ENCODE peak calls at places on chromosomes 2 and 18, in nine cellular contexts. A is GM23248, Y is D341Med, W is anterior cingulate cortex, S is dermis blood vessel endothelial cell, H is MCF 10A, V is frontal cortex, M is breast epithelium, K is renal cortical epithelial cell. F is an unnamed sample.

GRCh38 chr18:23718243-23718720 is 29.0 kb downstream of the LAMA3 start:
- DNase-seq in S (peak; percentile 45), W (no peak), A (peak; percentile 88), H (peak; percentile 83), Y (no peak), K (peak; percentile 86), V (no peak), M (no peak), F (no peak)

GRCh38 chr2:24824966-24825882 is 32.0 kb downstream of the CENPO start:
- DNase-seq in V (no peak), W (no peak), S (peak; percentile 24), K (no peak), Y (peak; percentile 43), H (peak; percentile 34), M (no peak), A (no peak), F (no peak)

GRCh38 chr18:36179562-36180334 is 7.5 kb upstream of the MOCOS start:
- DNase-seq in W (no peak), S (peak; percentile 61), M (peak; percentile 73), A (peak; percentile 67), K (peak; percentile 51), V (no peak), Y (no peak), H (peak; percentile 90), F (peak; percentile 30)

GRCh38 chr2:215319500-215319899 is 7.6 kb downstream of the ATIC start:
- DNase-seq in M (no peak), Y (no peak), A (no peak), W (no peak), H (no peak), K (no peak), S (no peak), V (no peak), F (no peak)

GRCh38 chr18:51645607-51646006 is 448.1 kb upstream of the MEX3C start:
- DNase-seq in A (no peak), V (no peak), K (no peak), W (no peak), S (no peak), M (no peak), Y (no peak), H (no peak), F (no peak)

GRCh38 chr2:191304939-191305875 is 60.0 kb downstream of the MYO1B start:
- DNase-seq in M (peak; percentile 34), K (no peak), H (peak; percentile 34), W (no peak), Y (peak; percentile 53), A (peak; percentile 84), S (peak; percentile 30), V (no peak), F (no peak)

GRCh38 chr2:68466361-68466777 is 725 bp downstream of the FBXO48 start:
- DNase-seq in K (peak; percentile 80), H (peak; percentile 70), S (peak; percentile 46), A (peak; percentile 90), W (no peak), Y (no peak), V (no peak), M (no peak), F (peak; percentile 65)

GRCh38 chr18:57776767-57777166 is 26.3 kb downstream of the ATP8B1 start:
- DNase-seq in Y (no peak), V (no peak), M (no peak), A (peak; percentile 41), H (peak; percentile 45), S (no peak), K (no peak), W (no peak), F (no peak)

GRCh38 chr2:208546860-208547650 is 140.5 kb downstream of the PTH2R start:
- DNase-seq in M (no peak), A (no peak), W (no peak), H (no peak), K (peak; percentile 53), V (no peak), S (no peak), Y (no peak), F (peak; percentile 54)

GRCh38 chr2:28296904-28297303 is 95.8 kb upstream of the FOSL2 start:
- DNase-seq in H (peak; percentile 34), A (peak; percentile 80), M (no peak), W (no peak), S (no peak), K (peak; percentile 68), V (no peak), Y (no peak), F (peak; percentile 92)

GRCh38 chr2:240461471-240462072 is 26.1 kb downstream of the GPC1 start:
- DNase-seq in Y (no peak), V (peak; percentile 19), W (no peak), S (no peak), K (no peak), H (no peak), M (no peak), A (no peak), F (no peak)

GRCh38 chr2:160252278-160252887 is 52.3 kb upstream of the ITGB6 start:
- DNase-seq in V (peak; percentile 18), H (peak; percentile 49), S (peak; percentile 64), A (peak; percentile 53), W (no peak), M (no peak), K (peak; percentile 72), Y (no peak), F (peak; percentile 64)

F was measured in kidney tubule cell.